ENCODE peak calls at places on chromosomes 1 and 21, in nine cellular contexts. One of them, this sample, is unnamed.

GRCh38 chr1:45033356-45033755 is 21.3 kb downstream of the UROD start:
- DNase-seq in NCI-H1092: no peak
- DNase-seq in mucosa of descending colon: no peak
- DNase-seq in activated CD8-positive, alpha-beta T cell treated with anti-CD3 and anti-CD28 coated beads for 36 hours: no peak
- DNase-seq in activated T-cell treated with anti-CD3 and anti-CD28 coated beads for 1 hour: no peak
- DNase-seq in SJSA1: no peak
- DNase-seq in stimulated activated CD8-positive, alpha-beta memory T cell treated with anti-CD3 and anti-CD28 coated beads, Interleukin-2, amount 100 ng/mL, for 48 hours: no peak
- DNase-seq in DMS79 treated with DMSO at 0.1 percent for 48 hours: peak
- DNase-seq in CD4-positive, alpha-beta memory T cell: no peak
- DNase-seq in this sample: no peak

GRCh38 chr1:246506440-246506784 is 667 bp downstream of the SMYD3 start:
- DNase-seq in mucosa of descending colon: no peak
- DNase-seq in activated T-cell treated with anti-CD3 and anti-CD28 coated beads for 1 hour: no peak
- DNase-seq in DMS79 treated with DMSO at 0.1 percent for 48 hours: no peak
- DNase-seq in activated CD8-positive, alpha-beta T cell treated with anti-CD3 and anti-CD28 coated beads for 36 hours: peak
- DNase-seq in SJSA1: no peak
- DNase-seq in stimulated activated CD8-positive, alpha-beta memory T cell treated with anti-CD3 and anti-CD28 coated beads, Interleukin-2, amount 100 ng/mL, for 48 hours: no peak
- DNase-seq in CD4-positive, alpha-beta memory T cell: no peak
- DNase-seq in NCI-H1092: no peak
- DNase-seq in this sample: no peak

GRCh38 chr1:19396280-19396679 is 84.2 kb downstream of the SLC66A1 start:
- DNase-seq in activated T-cell treated with anti-CD3 and anti-CD28 coated beads for 1 hour: no peak
- DNase-seq in SJSA1: no peak
- DNase-seq in activated CD8-positive, alpha-beta T cell treated with anti-CD3 and anti-CD28 coated beads for 36 hours: no peak
- DNase-seq in stimulated activated CD8-positive, alpha-beta memory T cell treated with anti-CD3 and anti-CD28 coated beads, Interleukin-2, amount 100 ng/mL, for 48 hours: no peak
- DNase-seq in mucosa of descending colon: no peak
- DNase-seq in DMS79 treated with DMSO at 0.1 percent for 48 hours: no peak
- DNase-seq in NCI-H1092: no peak
- DNase-seq in CD4-positive, alpha-beta memory T cell: no peak
- DNase-seq in this sample: no peak

GRCh38 chr1:243301059-243301458 is 45.2 kb downstream of the SDCCAG8 start:
- DNase-seq in activated CD8-positive, alpha-beta T cell treated with anti-CD3 and anti-CD28 coated beads for 36 hours: no peak
- DNase-seq in DMS79 treated with DMSO at 0.1 percent for 48 hours: no peak
- DNase-seq in stimulated activated CD8-positive, alpha-beta memory T cell treated with anti-CD3 and anti-CD28 coated beads, Interleukin-2, amount 100 ng/mL, for 48 hours: no peak
- DNase-seq in activated T-cell treated with anti-CD3 and anti-CD28 coated beads for 1 hour: no peak
- DNase-seq in NCI-H1092: no peak
- DNase-seq in SJSA1: no peak
- DNase-seq in mucosa of descending colon: no peak
- DNase-seq in CD4-positive, alpha-beta memory T cell: no peak
- DNase-seq in this sample: no peak

GRCh38 chr1:153030895-153031294 is at the start of gene SPRR1B:
- DNase-seq in SJSA1: no peak
- DNase-seq in CD4-positive, alpha-beta memory T cell: no peak
- DNase-seq in mucosa of descending colon: no peak
- DNase-seq in stimulated activated CD8-positive, alpha-beta memory T cell treated with anti-CD3 and anti-CD28 coated beads, Interleukin-2, amount 100 ng/mL, for 48 hours: no peak
- DNase-seq in activated CD8-positive, alpha-beta T cell treated with anti-CD3 and anti-CD28 coated beads for 36 hours: no peak
- DNase-seq in NCI-H1092: no peak
- DNase-seq in DMS79 treated with DMSO at 0.1 percent for 48 hours: no peak
- DNase-seq in activated T-cell treated with anti-CD3 and anti-CD28 coated beads for 1 hour: no peak
- DNase-seq in this sample: no peak

GRCh38 chr1:175481126-175482071 is 262.0 kb downstream of the TNR start:
- DNase-seq in CD4-positive, alpha-beta memory T cell: no peak
- DNase-seq in activated CD8-positive, alpha-beta T cell treated with anti-CD3 and anti-CD28 coated beads for 36 hours: no peak
- DNase-seq in mucosa of descending colon: peak
- DNase-seq in SJSA1: no peak
- DNase-seq in stimulated activated CD8-positive, alpha-beta memory T cell treated with anti-CD3 and anti-CD28 coated beads, Interleukin-2, amount 100 ng/mL, for 48 hours: no peak
- DNase-seq in activated T-cell treated with anti-CD3 and anti-CD28 coated beads for 1 hour: no peak
- DNase-seq in DMS79 treated with DMSO at 0.1 percent for 48 hours: no peak
- DNase-seq in NCI-H1092: no peak
- DNase-seq in this sample: peak

GRCh38 chr21:18716578-18717138 is 313.1 kb upstream of the TMPRSS15 start:
- DNase-seq in mucosa of descending colon: no peak
- DNase-seq in SJSA1: no peak
- DNase-seq in CD4-positive, alpha-beta memory T cell: no peak
- DNase-seq in DMS79 treated with DMSO at 0.1 percent for 48 hours: peak
- DNase-seq in stimulated activated CD8-positive, alpha-beta memory T cell treated with anti-CD3 and anti-CD28 coated beads, Interleukin-2, amount 100 ng/mL, for 48 hours: no peak
- DNase-seq in activated CD8-positive, alpha-beta T cell treated with anti-CD3 and anti-CD28 coated beads for 36 hours: no peak
- DNase-seq in activated T-cell treated with anti-CD3 and anti-CD28 coated beads for 1 hour: no peak
- DNase-seq in NCI-H1092: no peak
- DNase-seq in this sample: no peak

GRCh38 chr1:169022648-169023047 is 83.8 kb upstream of the ATP1B1 start:
- DNase-seq in NCI-H1092: no peak
- DNase-seq in DMS79 treated with DMSO at 0.1 percent for 48 hours: no peak
- DNase-seq in SJSA1: no peak
- DNase-seq in activated CD8-positive, alpha-beta T cell treated with anti-CD3 and anti-CD28 coated beads for 36 hours: no peak
- DNase-seq in stimulated activated CD8-positive, alpha-beta memory T cell treated with anti-CD3 and anti-CD28 coated beads, Interleukin-2, amount 100 ng/mL, for 48 hours: no peak
- DNase-seq in activated T-cell treated with anti-CD3 and anti-CD28 coated beads for 1 hour: no peak
- DNase-seq in CD4-positive, alpha-beta memory T cell: no peak
- DNase-seq in mucosa of descending colon: no peak
- DNase-seq in this sample: no peak